ENCODE peak calls at places on chromosomes 3 and 15, in seven cellular contexts. U is cardiac muscle cell; J is AG20443; D is stimulated activated CD4-positive, alpha-beta T cell treated with anti-CD3 and anti-CD28 coated beads, Interleukin-2, amount 100 ng/mL, for 48 hours; L is activated effector memory CD4-positive, alpha-beta T cell treated with anti-CD3 and anti-CD28 coated beads, Interleukin-2, amount 50 U/mL, for 16 hours; M is SJCRH30; W is A549. E is an unnamed sample.
A peak's percentile ranks its signal among the peaks of the same experiment; 100 is the strongest.

GRCh38 chr3:155325263-155325835 is 31.9 kb upstream of the STRIT1 start:
- DNase-seq in D (no peak), J (no peak), M (peak; percentile 6), L (no peak), U (no peak), W (peak; percentile 17), E (peak; percentile 32)

GRCh38 chr3:194689493-194689901 is 3.8 kb downstream of the FAM43A start:
- DNase-seq in J (peak; percentile 53), L (peak; percentile 62), D (no peak), W (no peak), M (no peak), U (no peak), E (no peak)

GRCh38 chr3:184652465-184652864 is 59.4 kb downstream of the MAGEF1 start:
- DNase-seq in L (no peak), U (no peak), D (no peak), W (no peak), M (no peak), J (no peak), E (no peak)

GRCh38 chr15:95690631-95691340 is 639.7 kb upstream of the NR2F2 start:
- DNase-seq in M (no peak), D (no peak), J (no peak), U (no peak), L (no peak), W (no peak), E (no peak)

GRCh38 chr3:44861412-44862220 is at the start of gene TMEM42:
- DNase-seq in M (peak; percentile 60), L (peak; percentile 96), U (peak; percentile 93), D (peak; percentile 78), J (peak; percentile 99), W (peak; percentile 92), E (peak; percentile 92)

GRCh38 chr3:47163990-47164848 is at the start of gene SETD2:
- DNase-seq in M (peak; percentile 93), W (peak; percentile 90), J (peak; percentile 97), U (peak; percentile 97), L (peak; percentile 94), D (peak; percentile 75), E (peak; percentile 91)

GRCh38 chr3:111729087-111729846 is 129.8 kb upstream of the PHLDB2 start:
- DNase-seq in W (no peak), U (no peak), M (peak; percentile 92), D (no peak), L (no peak), J (peak; percentile 85), E (no peak)

GRCh38 chr15:96514607-96515285 is 184.2 kb downstream of the NR2F2 start:
- DNase-seq in J (no peak), M (no peak), L (no peak), W (no peak), D (no peak), U (no peak), E (no peak)

GRCh38 chr3:55343486-55344357 is 143.4 kb downstream of the WNT5A start:
- DNase-seq in U (no peak), L (no peak), J (peak; percentile 27), W (no peak), M (no peak), D (no peak), E (no peak)

GRCh38 chr3:43497905-43498365 is 123.9 kb downstream of the ANO10 start:
- DNase-seq in W (no peak), J (no peak), U (no peak), D (no peak), M (no peak), L (no peak), E (no peak)

GRCh38 chr3:61454806-61455205 is 106.6 kb upstream of the PTPRG start:
- DNase-seq in L (no peak), D (no peak), J (no peak), M (no peak), U (no peak), W (no peak), E (no peak)

GRCh38 chr3:37956353-37957184 is 34.0 kb upstream of the VILL start:
- DNase-seq in W (no peak), M (no peak), D (no peak), L (no peak), U (no peak), J (no peak), E (no peak)

GRCh38 chr3:178435575-178435974 is 100.7 kb upstream of the KCNMB2 start:
- DNase-seq in D (no peak), U (no peak), M (no peak), J (no peak), L (no peak), W (no peak), E (no peak)

GRCh38 chr15:59918994-59919951 is 84.8 kb upstream of the FOXB1 start:
- DNase-seq in W (peak; percentile 47), J (peak; percentile 26), M (no peak), U (no peak), D (peak; percentile 33), L (peak; percentile 76), E (no peak)

GRCh38 chr15:85556618-85556895 is 176.2 kb downstream of the AKAP13 start:
- DNase-seq in M (no peak), U (no peak), J (no peak), L (no peak), W (no peak), D (no peak), E (no peak)

GRCh38 chr3:130300888-130301287 is 44.6 kb upstream of the COL6A5 start:
- DNase-seq in U (no peak), M (no peak), D (no peak), W (no peak), L (no peak), J (no peak), E (no peak)

GRCh38 chr3:32018723-32019564 is 37.4 kb downstream of the ZNF860 start:
- DNase-seq in D (no peak), W (peak; percentile 61), L (no peak), J (peak; percentile 61), U (peak; percentile 61), M (peak; percentile 48), E (no peak)

GRCh38 chr3:182723596-182723995 is 69.7 kb upstream of the ATP11B start:
- DNase-seq in L (no peak), W (no peak), U (no peak), J (no peak), M (no peak), D (no peak), E (no peak)

GRCh38 chr3:101803152-101803782 is 24.3 kb downstream of the NXPE3 start:
- DNase-seq in M (peak; percentile 94), D (peak; percentile 52), W (peak; percentile 76), U (peak; percentile 88), L (peak; percentile 68), J (peak; percentile 66), E (no peak)

GRCh38 chr15:27956285-27956684 is 142.8 kb downstream of the OCA2 start:
- DNase-seq in W (no peak), U (no peak), M (peak; percentile 17), L (no peak), J (no peak), D (no peak), E (no peak)

GRCh38 chr15:27619204-27619603 is 479.9 kb downstream of the OCA2 start:
- DNase-seq in M (no peak), W (no peak), L (no peak), J (no peak), D (no peak), U (no peak), E (no peak)

GRCh38 chr3:38585791-38586420 is 63.6 kb downstream of the SCN5A start:
- DNase-seq in U (no peak), W (no peak), D (no peak), J (no peak), M (no peak), L (peak; percentile 42), E (no peak)

GRCh38 chr3:45554001-45554691 is 40.4 kb upstream of the LIMD1 start:
- DNase-seq in M (peak; percentile 80), D (no peak), J (no peak), U (peak; percentile 54), W (no peak), L (no peak), E (no peak)

GRCh38 chr15:75201609-75202250 is at the start of gene C15orf39:
- DNase-seq in L (peak; percentile 91), J (peak; percentile 95), W (peak; percentile 79), M (peak; percentile 81), D (peak; percentile 74), U (peak; percentile 84), E (peak; percentile 72)

GRCh38 chr3:4703054-4703480 is 209.9 kb downstream of the ITPR1 start:
- DNase-seq in J (no peak), D (no peak), M (no peak), U (no peak), W (no peak), L (no peak), E (no peak)

E was measured in WTC11.